ENCODE peak calls at places on chromosome 18, in ten cellular contexts. O is natural killer cell treated with Interleukin-12 subunit alpha and Interleukin-12 subunit beta and Interleukin-15 and Interleukin-18, amount 100 ng/mL, for 72 hours; A is mucosa of gallbladder; W is fibroblast of the aortic adventitia; V is activated effector memory CD4-positive, alpha-beta T cell treated with Interleukin-2 at 50 U/mL for 16 hours; M is germinal center; T is activated CD8-positive, alpha-beta memory T cell treated with anti-CD3 and anti-CD28 coated beads, Interleukin-2, amount 50 U/mL, for 48 hours; I is T-helper 1 cell; P is lung; C is iris pigment epithelial cell. D is an unnamed sample.

GRCh38 chr18:67568166-67568565 is 51.6 kb upstream of the DSEL start:
- DNase-seq in C (no peak), M (no peak), P (no peak), O (no peak), T (no peak), V (no peak), A (no peak), W (no peak), I (no peak), D (no peak)

GRCh38 chr18:21910906-21911305 is 170.3 kb downstream of the MIB1 start:
- DNase-seq in M (no peak), O (no peak), W (no peak), C (no peak), P (no peak), V (no peak), T (no peak), A (no peak), I (no peak), D (no peak)

GRCh38 chr18:58591286-58591685 is 37.6 kb downstream of the ALPK2 start:
- DNase-seq in A (no peak), O (no peak), T (no peak), M (no peak), W (no peak), I (no peak), C (no peak), P (no peak), V (no peak), D (no peak)

GRCh38 chr18:11514267-11514666 is 95.1 kb upstream of the SLC35G4 start:
- DNase-seq in T (no peak), O (no peak), W (no peak), P (no peak), A (no peak), M (no peak), V (no peak), C (no peak), I (no peak), D (no peak)

GRCh38 chr18:25726278-25726677 is 364.1 kb downstream of the SS18 start:
- DNase-seq in I (no peak), O (peak), T (no peak), V (no peak), W (no peak), M (no peak), C (no peak), P (no peak), A (no peak), D (peak)

GRCh38 chr18:56028514-56028913 is 440.5 kb upstream of the TCF4 start:
- DNase-seq in M (no peak), T (no peak), I (no peak), A (no peak), W (peak), O (no peak), V (no peak), P (no peak), C (peak), D (no peak)

GRCh38 chr18:62450546-62451395 is 72.1 kb upstream of the ZCCHC2 start:
- DNase-seq in W (peak), I (no peak), P (peak), T (no peak), A (peak), O (no peak), M (no peak), V (no peak), C (peak), D (no peak)

GRCh38 chr18:44635546-44635945 is 45.1 kb upstream of the SETBP1 start:
- DNase-seq in I (no peak), P (no peak), V (no peak), M (no peak), T (no peak), C (no peak), O (no peak), W (no peak), A (no peak), D (no peak)

GRCh38 chr18:6406075-6406909 is 8.4 kb downstream of the L3MBTL4 start:
- DNase-seq in P (no peak), W (no peak), C (peak), V (no peak), O (no peak), M (no peak), A (no peak), I (no peak), T (no peak), D (no peak)

GRCh38 chr18:75574197-75574596 is 146.7 kb upstream of the SMIM21 start:
- DNase-seq in C (no peak), A (no peak), W (peak), V (no peak), I (no peak), T (no peak), P (no peak), M (no peak), O (no peak), D (no peak)

GRCh38 chr18:79792988-79793355 is 4.8 kb upstream of the KCNG2 start:
- DNase-seq in I (no peak), O (no peak), T (no peak), V (no peak), C (no peak), P (no peak), M (peak), A (no peak), W (no peak), D (no peak)

GRCh38 chr18:5571592-5571991 is 27.8 kb upstream of the EPB41L3 start:
- DNase-seq in A (no peak), W (peak), P (no peak), O (no peak), M (no peak), T (no peak), V (no peak), C (no peak), I (no peak), D (no peak)

GRCh38 chr18:72086421-72086820 is 457.7 kb downstream of the CBLN2 start:
- DNase-seq in P (no peak), M (no peak), V (no peak), O (no peak), C (peak), I (no peak), A (no peak), T (no peak), W (peak), D (no peak)

GRCh38 chr18:23578891-23579653 is 7.2 kb downstream of the NPC1 start:
- DNase-seq in V (no peak), T (no peak), P (no peak), O (no peak), M (no peak), C (peak), A (no peak), I (no peak), W (peak), D (no peak)

GRCh38 chr18:51361130-51361860 is 163.8 kb upstream of the MEX3C start:
- DNase-seq in P (no peak), V (no peak), M (no peak), T (no peak), I (no peak), O (peak), A (no peak), C (no peak), W (peak), D (no peak)

GRCh38 chr18:11663630-11664029 is 25.4 kb upstream of the GNAL start:
- DNase-seq in T (no peak), P (no peak), O (no peak), C (no peak), I (no peak), M (no peak), V (no peak), A (no peak), W (no peak), D (no peak)

GRCh38 chr18:56919190-56919589 is 227.7 kb upstream of the BOD1L2 start:
- DNase-seq in C (no peak), O (no peak), P (no peak), M (no peak), T (no peak), V (no peak), A (no peak), I (no peak), W (no peak), D (no peak)

GRCh38 chr18:70288851-70289328 is at the start of gene SOCS6:
- DNase-seq in V (no peak), T (peak), I (peak), C (peak), M (peak), O (peak), W (peak), P (peak), A (peak), D (peak)

GRCh38 chr18:76205906-76206305 is 289.1 kb downstream of the ZNF516 start:
- DNase-seq in V (no peak), P (no peak), W (no peak), C (no peak), O (no peak), M (no peak), A (no peak), I (no peak), T (no peak), D (no peak)

GRCh38 chr18:25038261-25038660 is 313.7 kb downstream of the ZNF521 start:
- DNase-seq in C (no peak), T (no peak), O (no peak), P (no peak), I (no peak), W (no peak), M (no peak), V (no peak), A (no peak), D (no peak)

GRCh38 chr18:46387426-46388131 is 269.4 kb downstream of the LOXHD1 start:
- DNase-seq in A (no peak), W (no peak), V (no peak), T (no peak), P (no peak), C (no peak), I (no peak), O (no peak), M (no peak), D (peak)